ENCODE peak calls at places on chromosomes 16 and 17, in eight cellular contexts. J is left ventricle myocardium inferior, W is neural progenitor cell, Z is IMR-90, R is esophagus muscularis mucosa, V is ascending aorta, C is HCT116, P is heart left ventricle. I is an unnamed sample. For H3K4me1, the result is how much of the 10 kb centered on the place peaks cover.

GRCh38 chr17:78476973-78477372 is 98.5 kb downstream of the PGS1 start:
- DNase-seq in J (no peak), W (no peak), Z (no peak), R (no peak), V (no peak), C (no peak), P (no peak), I (no peak)

GRCh38 chr16:88963583-88963982 is 13.4 kb downstream of the CBFA2T3 start:
- DNase-seq in J (no peak), W (no peak), Z (no peak), R (no peak), V (no peak), C (no peak), P (peak), I (no peak)

GRCh38 chr17:50056217-50056960 is 479 bp downstream of the ITGA3 start:
- DNase-seq in J (peak), W (peak), Z (peak), R (no peak), V (no peak), C (no peak), P (peak), I (peak)

GRCh38 chr17:75557075-75557851 is 30.3 kb upstream of the MYO15B start:
- DNase-seq in J (no peak), W (no peak), Z (peak), R (no peak), V (no peak), C (no peak), P (no peak), I (peak)

GRCh38 chr16:397135-397661 is at the start of gene NME4:
- DNase-seq in J (no peak), W (peak), Z (no peak), R (no peak), V (no peak), C (no peak), P (peak), I (no peak)

GRCh38 chr16:53865492-53865863 is 161.5 kb downstream of the FTO start:
- DNase-seq in J (no peak), W (no peak), Z (no peak), R (no peak), V (no peak), C (peak), P (no peak), I (no peak)

GRCh38 chr17:9973689-9974459 is 68.8 kb upstream of the RCVRN start:
- DNase-seq in J (no peak), W (no peak), Z (no peak), R (no peak), V (no peak), C (no peak), P (no peak), I (no peak)

GRCh38 chr16:24729967-24730815 is 740 bp downstream of the TNRC6A start:
- DNase-seq in J (peak), W (peak), Z (peak), R (no peak), V (no peak), C (no peak), P (peak), I (peak)

DNA sequence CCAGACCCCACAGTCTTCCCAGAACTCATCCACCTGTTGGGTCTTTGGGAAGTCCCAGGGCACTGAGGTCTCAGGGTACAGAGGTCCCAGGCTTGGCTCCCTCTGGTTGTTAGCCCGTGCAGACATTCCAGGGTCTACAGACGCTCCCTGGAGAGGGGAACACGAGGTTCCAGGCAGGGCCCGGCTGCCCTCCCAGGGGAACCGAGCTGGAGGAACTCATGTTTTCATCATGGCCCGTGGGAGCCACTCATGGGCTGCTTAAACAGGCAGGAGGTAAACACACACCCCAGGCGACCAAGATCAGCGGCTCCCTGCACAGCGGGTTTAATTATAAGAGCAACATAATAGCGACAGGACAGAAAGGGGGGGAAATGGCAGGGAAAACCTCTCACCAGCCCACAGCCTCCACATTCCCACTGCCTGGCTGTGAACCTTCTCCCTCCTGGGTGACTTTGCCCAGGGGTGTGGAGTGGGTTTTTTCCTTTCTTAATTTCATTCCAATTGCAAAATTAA is 36.5 kb downstream of the TRARG1 start:
- DNase-seq in J (peak), W (no peak), Z (no peak), R (no peak), V (peak), C (no peak), P (peak), I (no peak)
- H3K4me1 ChIP-seq in J (under half), W (under half), Z (under half), R (under half), V (under half), C (under half), P (under half), I (under half)

GRCh38 chr17:68292689-68293040 is 1.4 kb downstream of the ARSG start:
- DNase-seq in J (no peak), W (no peak), Z (no peak), R (no peak), V (no peak), C (no peak), P (no peak), I (no peak)
- H3K4me3 ChIP-seq in J (peak), W (peak), Z (no peak), R (peak), V (peak), C (peak), P (peak), I (peak)

DNA sequence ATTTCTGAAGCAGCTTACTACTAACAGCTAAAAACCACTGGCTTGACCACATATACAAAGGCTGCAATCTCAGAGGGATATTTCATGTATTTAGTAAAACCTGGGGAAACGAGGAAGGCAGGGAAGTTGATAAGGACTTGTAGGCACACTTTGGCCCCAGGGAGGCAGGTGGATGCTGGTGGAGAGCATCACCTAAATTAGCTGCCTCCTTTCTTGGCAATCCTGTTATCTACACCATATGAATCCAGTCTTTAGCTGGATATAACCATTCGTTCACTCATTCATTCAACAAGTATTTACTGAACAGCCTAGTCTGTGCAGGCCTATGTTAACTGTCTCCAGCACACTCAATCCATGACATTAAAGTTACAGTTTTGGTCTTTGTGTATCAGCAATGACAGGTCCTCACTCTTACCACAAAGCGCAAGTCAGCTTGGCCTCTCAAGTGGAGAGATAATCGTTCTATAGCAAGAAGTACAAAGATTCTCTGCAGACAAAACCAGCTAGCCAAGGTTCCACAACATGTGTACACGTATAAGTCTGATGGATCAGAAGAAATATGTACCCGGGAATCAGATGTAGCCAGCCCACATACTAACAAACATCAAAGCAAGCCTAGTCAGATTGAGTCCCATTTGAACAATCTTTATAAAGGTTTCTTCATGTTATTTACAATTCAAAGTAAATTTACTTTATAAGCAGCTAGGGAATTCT is 10.8 kb downstream of the MRPS23 start:
- DNase-seq in J (no peak), W (no peak), Z (no peak), R (no peak), V (no peak), C (no peak), P (no peak), I (no peak)
- H3K27ac ChIP-seq in J (peak), W (no peak), Z (no peak), R (peak), V (no peak), C (no peak), P (peak), I (peak)

GRCh38 chr16:68074850-68075249 is 10.3 kb upstream of the NFATC3 start:
- DNase-seq in J (no peak), W (no peak), Z (no peak), R (peak), V (no peak), C (no peak), P (no peak), I (peak)
- H3K4me1 ChIP-seq in J (under half), W (under half), Z (under half), R (under half), V (under half), C (under half), P (under half), I (under half)

GRCh38 chr17:42155614-42156045 is 841 bp upstream of the RAB5C start:
- DNase-seq in J (no peak), W (peak), Z (no peak), R (no peak), V (no peak), C (no peak), P (no peak), I (no peak)
- H3K4me3 ChIP-seq in J (peak), W (peak), Z (peak), R (peak), V (peak), C (peak), P (peak), I (peak)

GRCh38 chr16:56647641-56648431 is 3.9 kb upstream of the MT1B start:
- DNase-seq in J (no peak), W (peak), Z (no peak), R (no peak), V (no peak), C (no peak), P (no peak), I (no peak)
- H3K27ac ChIP-seq in J (no peak), W (no peak), Z (no peak), R (no peak), V (no peak), C (no peak), P (no peak), I (no peak)

DNA sequence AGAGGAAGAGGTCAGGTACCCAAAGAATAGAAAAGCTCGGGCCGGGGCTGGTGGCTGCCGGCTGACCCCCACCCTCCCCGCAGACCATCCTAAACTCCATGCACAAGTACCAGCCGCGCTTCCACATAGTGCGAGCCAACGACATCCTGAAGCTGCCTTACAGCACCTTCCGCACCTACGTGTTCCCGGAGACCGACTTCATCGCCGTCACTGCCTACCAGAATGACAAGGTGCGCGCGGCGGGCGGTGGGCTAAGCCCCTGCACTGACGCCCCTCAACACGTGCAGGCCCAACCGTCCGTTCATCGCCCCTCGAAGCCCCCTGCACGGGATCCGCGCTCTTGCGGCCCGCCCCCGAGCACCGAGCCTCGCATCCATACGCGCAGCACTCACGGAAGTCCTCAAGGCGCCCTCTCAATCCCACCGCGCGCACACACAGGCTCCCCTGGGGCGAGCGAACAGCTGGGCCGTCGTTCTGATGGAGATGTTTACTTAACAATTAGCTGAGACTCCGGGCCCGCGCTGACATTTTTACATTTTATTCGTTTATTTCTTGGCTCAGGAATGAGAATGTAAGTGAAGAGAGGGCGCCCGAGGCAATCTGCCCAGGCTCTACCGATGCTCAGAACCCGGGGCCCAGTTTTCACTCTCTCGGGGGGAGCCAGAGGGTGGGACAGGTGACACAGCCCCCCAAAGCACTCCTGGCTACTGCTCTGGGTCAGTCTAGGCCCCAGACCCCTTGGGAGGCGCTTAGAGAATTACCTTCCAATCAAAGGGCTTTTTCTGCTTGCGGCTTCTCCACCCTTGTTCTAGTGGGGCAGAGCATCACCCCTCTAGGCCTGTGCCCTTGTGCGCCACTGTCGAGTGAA is 3.6 kb downstream of the TBX2 start:
- DNase-seq in J (no peak), W (peak), Z (peak), R (no peak), V (no peak), C (no peak), P (peak), I (no peak)
- H3K4me1 ChIP-seq in J (half or more), W (under half), Z (under half), R (half or more), V (under half), C (under half), P (under half), I (half or more)

GRCh38 chr17:64502809-64503208 is 3.3 kb downstream of the DDX5 start:
- DNase-seq in J (no peak), W (no peak), Z (peak), R (no peak), V (no peak), C (no peak), P (no peak), I (no peak)
- H3K4me3 ChIP-seq in J (peak), W (no peak), Z (no peak), R (no peak), V (peak), C (no peak), P (no peak), I (no peak)

I was measured in stomach.